ENCODE peak calls at places on chromosomes 11 and 22, in five cellular contexts. B is AG04450; H is CD4-positive, alpha-beta T cell; N is H9; K is body of pancreas. E is an unnamed sample. For H3K27me3, the result is how much of the 10 kb centered on the place peaks cover.

GRCh38 chr11:95095858-95096587 is 6.4 kb downstream of the ENDOD1 start:
- DNase-seq in B (no peak), H (no peak), N (no peak), K (no peak), E (no peak)

GRCh38 chr11:89491141-89491690 is at the start of gene NOX4:
- DNase-seq in B (no peak), H (no peak), N (peak), K (peak), E (peak)

GRCh38 chr11:28730336-28730735 is 622.1 kb downstream of the METTL15 start:
- DNase-seq in B (no peak), H (no peak), N (no peak), K (no peak), E (no peak)

GRCh38 chr11:1081601-1082311 is 7.1 kb downstream of the MUC2 start:
- DNase-seq in B (no peak), H (no peak), N (no peak), K (peak), E (peak)

GRCh38 chr11:69156673-69157155 is 979 bp downstream of the SMIM38 start:
- DNase-seq in B (no peak), H (no peak), N (no peak), K (no peak), E (no peak)

GRCh38 chr11:65224939-65225283 is 36.9 kb upstream of the POLA2 start:
- DNase-seq in B (peak), H (no peak), N (peak), K (peak), E (no peak)

GRCh38 chr11:57196556-57196955 is 14.8 kb downstream of the LRRC55 start:
- DNase-seq in B (no peak), H (no peak), N (no peak), K (no peak), E (no peak)

GRCh38 chr11:122661182-122661945 is 5.8 kb downstream of the UBASH3B start:
- DNase-seq in B (no peak), H (no peak), N (no peak), K (no peak), E (no peak)

GRCh38 chr22:29517215-29517908 is 36.2 kb downstream of the THOC5 start:
- DNase-seq in B (no peak), H (no peak), N (no peak), K (peak), E (no peak)

GRCh38 chr11:46895821-46896220 is 22.5 kb downstream of the LRP4 start:
- DNase-seq in B (no peak), H (no peak), N (no peak), K (peak), E (no peak)

GRCh38 chr11:106482920-106483761 is 405.7 kb downstream of the AASDHPPT start:
- DNase-seq in B (peak), H (no peak), N (no peak), K (no peak), E (no peak)

GRCh38 chr22:49884075-49884474 is 30.4 kb downstream of the ZBED4 start:
- DNase-seq in B (no peak), H (no peak), N (no peak), K (no peak), E (no peak)

GRCh38 chr11:111978028-111978771 is 41.1 kb downstream of the DIXDC1 start:
- DNase-seq in B (peak), H (no peak), N (peak), K (peak), E (no peak)

GRCh38 chr11:114440971-114441810 is 1.9 kb downstream of the REXO2 start:
- DNase-seq in B (no peak), H (no peak), N (no peak), K (no peak), E (no peak)

GRCh38 chr11:12815931-12816494 is 141.8 kb downstream of the TEAD1 start:
- DNase-seq in B (no peak), H (no peak), N (no peak), K (no peak), E (no peak)

GRCh38 chr11:103395612-103396011 is 286.4 kb downstream of the DYNC2H1 start:
- DNase-seq in B (no peak), H (no peak), N (no peak), K (no peak), E (no peak)

GRCh38 chr11:17298302-17298701 is 21.8 kb downstream of the NUCB2 start:
- DNase-seq in B (no peak), H (no peak), N (no peak), K (no peak), E (no peak)

GRCh38 chr11:73866586-73866996 is 10.1 kb downstream of the COA4 start:
- DNase-seq in B (peak), H (no peak), N (no peak), K (no peak), E (no peak)

DNA sequence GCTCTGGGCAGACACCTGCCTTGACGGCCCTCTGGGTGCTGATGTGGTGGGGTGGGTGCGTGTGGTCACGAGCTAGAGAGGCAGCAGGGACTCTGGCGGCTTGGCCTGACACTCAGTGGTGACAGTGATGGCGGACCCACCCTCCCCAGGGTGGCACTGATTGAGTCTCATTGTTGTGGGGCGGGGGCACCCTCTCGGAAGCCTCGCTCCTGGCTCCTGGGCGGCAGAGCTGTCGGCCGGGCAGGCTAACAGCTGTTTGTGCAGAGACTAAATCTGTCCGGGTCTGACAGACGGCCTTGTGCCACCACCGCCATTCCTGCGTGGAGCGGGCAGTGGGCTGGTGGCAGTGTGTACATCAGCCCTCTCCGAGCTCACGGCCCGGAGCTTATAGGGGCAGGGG is 15.6 kb downstream of the FLRT1 start:
- DNase-seq in B (no peak), H (no peak), N (no peak), K (no peak), E (no peak)
- H3K27me3 ChIP-seq in B (under half), H (under half), N (under half), K (under half), E (under half)

GRCh38 chr11:128527046-128527445 is 60.3 kb downstream of the ETS1 start:
- DNase-seq in B (no peak), H (no peak), N (no peak), K (no peak), E (no peak)
- H3K27me3 ChIP-seq in B (under half), H (under half), N (under half), K (under half), E (under half)

GRCh38 chr22:36816338-36816634 is 549 bp downstream of the PVALB start:
- DNase-seq in B (no peak), H (no peak), N (peak), K (no peak), E (no peak)

GRCh38 chr22:36819112-36819511 is 2.3 kb upstream of the PVALB start:
- DNase-seq in B (no peak), H (no peak), N (no peak), K (no peak), E (no peak)

GRCh38 chr22:36816635-36817428 is at the start of gene PVALB:
- DNase-seq in B (no peak), H (no peak), N (no peak), K (peak), E (no peak)

GRCh38 chr22:36817429-36817783 is 571 bp upstream of the PVALB start:
- DNase-seq in B (no peak), H (no peak), N (peak), K (no peak), E (no peak)

GRCh38 chr22:36818010-36818642 is 1.3 kb upstream of the PVALB start:
- DNase-seq in B (no peak), H (no peak), N (no peak), K (no peak), E (no peak)
- H3K27me3 ChIP-seq in B (half or more), H (half or more), N (under half), K (under half), E (half or more)

GRCh38 chr11:125064070-125064469 is 965 bp downstream of the SLC37A2 start:
- DNase-seq in B (no peak), H (no peak), N (no peak), K (no peak), E (no peak)

GRCh38 chr11:125061237-125061636 is 1.9 kb upstream of the SLC37A2 start:
- DNase-seq in B (no peak), H (no peak), N (no peak), K (no peak), E (no peak)

GRCh38 chr11:125063429-125064043 is 431 bp downstream of the SLC37A2 start:
- DNase-seq in B (no peak), H (no peak), N (peak), K (no peak), E (no peak)

GRCh38 chr11:125062196-125062930 is 742 bp upstream of the SLC37A2 start:
- DNase-seq in B (no peak), H (no peak), N (no peak), K (no peak), E (no peak)

GRCh38 chr11:125062931-125063428 is at the start of gene SLC37A2:
- DNase-seq in B (no peak), H (peak), N (peak), K (peak), E (peak)
- H3K27me3 ChIP-seq in B (under half), H (under half), N (under half), K (under half), E (under half)

GRCh38 chr11:123742334-123742733 is 874 bp upstream of the ZNF202 start:
- DNase-seq in B (no peak), H (no peak), N (peak), K (no peak), E (no peak)

GRCh38 chr11:123740787-123741158 is 687 bp downstream of the ZNF202 start:
- DNase-seq in B (no peak), H (no peak), N (no peak), K (no peak), E (no peak)

GRCh38 chr11:123742778-123743177 is 1.3 kb upstream of the ZNF202 start:
- DNase-seq in B (no peak), H (no peak), N (no peak), K (no peak), E (no peak)

GRCh38 chr11:123741159-123741951 is at the start of gene ZNF202:
- DNase-seq in B (peak), H (peak), N (peak), K (peak), E (peak)

GRCh38 chr11:123745764-123746451 is 4.4 kb upstream of the ZNF202 start:
- DNase-seq in B (no peak), H (no peak), N (peak), K (no peak), E (no peak)
- H3K27me3 ChIP-seq in B (under half), H (under half), N (under half), K (under half), E (under half)

GRCh38 chr22:44818727-44819126 is 66.4 kb downstream of the ARHGAP8 start:
- DNase-seq in B (no peak), H (no peak), N (no peak), K (no peak), E (no peak)
- H3K27me3 ChIP-seq in B (under half), H (under half), N (under half), K (under half), E (under half)

GRCh38 chr22:25746012-25746373 is 4.0 kb downstream of the MYO18B start:
- DNase-seq in B (no peak), H (no peak), N (no peak), K (no peak), E (no peak)

GRCh38 chr22:25744694-25745093 is 2.7 kb downstream of the MYO18B start:
- DNase-seq in B (no peak), H (no peak), N (no peak), K (no peak), E (no peak)

GRCh38 chr22:25742918-25743708 is 1.1 kb downstream of the MYO18B start:
- DNase-seq in B (no peak), H (no peak), N (no peak), K (no peak), E (no peak)

GRCh38 chr22:25747245-25747944 is 5.4 kb downstream of the MYO18B start:
- DNase-seq in B (peak), H (no peak), N (no peak), K (peak), E (no peak)

GRCh38 chr22:25745341-25746011 is 3.5 kb downstream of the MYO18B start:
- DNase-seq in B (no peak), H (no peak), N (no peak), K (no peak), E (no peak)
- H3K27me3 ChIP-seq in B (under half), H (under half), N (under half), K (under half), E (under half)

DNA sequence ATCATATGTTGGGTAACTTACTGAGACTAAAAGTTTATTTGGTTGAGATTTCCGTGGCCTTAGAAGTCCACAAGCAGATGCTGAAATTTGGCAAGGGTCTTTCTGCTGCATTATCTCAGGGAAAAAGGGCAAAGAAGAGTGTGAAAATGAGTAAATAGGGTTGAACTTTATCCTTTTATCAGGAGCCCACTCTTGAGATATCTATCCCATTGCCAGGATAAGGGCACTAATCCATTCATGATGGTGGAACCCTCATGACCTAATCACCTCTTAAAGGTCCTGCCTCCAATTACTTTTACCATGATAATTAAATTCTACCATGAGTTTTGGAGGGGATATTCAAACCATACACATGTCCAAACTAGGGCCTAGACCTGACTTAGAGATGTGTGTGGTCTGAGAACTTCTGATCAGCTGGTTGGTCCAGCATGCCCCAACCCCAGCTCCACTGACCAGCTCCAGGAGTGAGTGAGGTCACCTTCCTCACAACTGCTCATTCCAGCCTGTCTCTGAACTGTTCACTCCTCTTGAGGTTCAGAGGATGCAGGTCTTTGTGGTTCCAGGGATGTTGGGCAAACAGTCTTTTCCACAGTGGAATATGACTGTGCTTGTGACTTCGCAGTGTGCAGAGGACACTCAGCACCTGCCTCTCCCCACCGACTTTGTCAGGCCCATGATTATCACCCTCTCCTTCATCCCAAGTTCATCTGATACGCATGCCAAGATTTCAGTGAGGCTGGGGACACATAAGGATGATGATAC is 130.1 kb upstream of the TOP3B start:
- DNase-seq in B (no peak), H (no peak), N (no peak), K (no peak), E (no peak)
- H3K27me3 ChIP-seq in B (under half), H (under half), N (under half), K (under half), E (under half)

E was measured in suprapubic skin.